ENCODE peak calls at places on chromosomes 7 and 10, in seven cellular contexts. P, F, R, E, I, V and X are unnamed samples.

GRCh38 chr7:70570029-70570428 is 561.9 kb upstream of the GALNT17 start:
- DNase-seq in P (no peak), F (no peak), R (no peak), E (no peak), I (no peak), V (no peak), X (no peak)

GRCh38 chr10:116737582-116738358 is 4.6 kb downstream of the HSPA12A start:
- DNase-seq in P (no peak), F (no peak), R (no peak), E (no peak), I (peak), V (no peak), X (peak)

GRCh38 chr10:119749455-119749854 is 23.6 kb downstream of the INPP5F start:
- DNase-seq in P (no peak), F (no peak), R (no peak), E (no peak), I (no peak), V (no peak), X (no peak)

GRCh38 chr7:128940494-128941322 is 3.0 kb downstream of the IRF5 start:
- DNase-seq in P (no peak), F (peak), R (peak), E (no peak), I (peak), V (no peak), X (no peak)

GRCh38 chr7:142139597-142140501 is 28.3 kb downstream of the MGAM2 start:
- DNase-seq in P (no peak), F (no peak), R (no peak), E (no peak), I (no peak), V (no peak), X (no peak)

GRCh38 chr7:102125127-102125561 is 161.5 kb upstream of the SH2B2 start:
- DNase-seq in P (no peak), F (no peak), R (peak), E (no peak), I (no peak), V (peak), X (no peak)

GRCh38 chr10:103966671-103967432 is at the start of gene SLK:
- DNase-seq in P (peak), F (peak), R (peak), E (peak), I (peak), V (peak), X (peak)

GRCh38 chr10:18044976-18045720 is 93.4 kb downstream of the SLC39A12 start:
- DNase-seq in P (no peak), F (peak), R (no peak), E (no peak), I (no peak), V (no peak), X (no peak)

GRCh38 chr7:127158659-127159058 is 94.1 kb downstream of the GRM8 start:
- DNase-seq in P (peak), F (peak), R (no peak), E (no peak), I (no peak), V (peak), X (no peak)

GRCh38 chr7:108596560-108596959 is 26.9 kb downstream of the DNAJB9 start:
- DNase-seq in P (no peak), F (no peak), R (no peak), E (no peak), I (no peak), V (no peak), X (no peak)

GRCh38 chr10:116880716-116881440 is 31.6 kb downstream of the ENO4 start:
- DNase-seq in P (no peak), F (no peak), R (no peak), E (no peak), I (peak), V (peak), X (no peak)

GRCh38 chr7:131555565-131556054 is 818 bp downstream of the PODXL start:
- DNase-seq in P (peak), F (peak), R (peak), E (no peak), I (no peak), V (no peak), X (peak)

GRCh38 chr10:10110817-10111490 is 906.7 kb upstream of the CELF2 start:
- DNase-seq in P (no peak), F (no peak), R (no peak), E (no peak), I (no peak), V (no peak), X (no peak)

GRCh38 chr10:110910138-110910537 is 8.8 kb downstream of the BBIP1 start:
- DNase-seq in P (no peak), F (no peak), R (no peak), E (no peak), I (no peak), V (no peak), X (no peak)

GRCh38 chr7:116399808-116400207 is 99.7 kb upstream of the CAV2 start:
- DNase-seq in P (no peak), F (no peak), R (no peak), E (no peak), I (no peak), V (peak), X (no peak)

GRCh38 chr7:7791523-7791922 is 73.1 kb upstream of the RPA3 start:
- DNase-seq in P (no peak), F (no peak), R (no peak), E (no peak), I (no peak), V (no peak), X (no peak)

GRCh38 chr10:130169136-130169888 is 33.1 kb downstream of the GLRX3 start:
- DNase-seq in P (no peak), F (no peak), R (no peak), E (no peak), I (no peak), V (no peak), X (no peak)

GRCh38 chr7:1610678-1611302 is 41.0 kb upstream of the PSMG3 start:
- DNase-seq in P (no peak), F (no peak), R (no peak), E (no peak), I (no peak), V (no peak), X (no peak)

GRCh38 chr7:151309306-151309705 is 32.3 kb upstream of the NUB1 start:
- DNase-seq in P (no peak), F (peak), R (no peak), E (no peak), I (no peak), V (no peak), X (no peak)

GRCh38 chr10:28940158-28940888 is 263.0 kb downstream of the BAMBI start:
- DNase-seq in P (no peak), F (no peak), R (no peak), E (no peak), I (no peak), V (no peak), X (no peak)

GRCh38 chr7:105849122-105849855 is 27.1 kb downstream of the ATXN7L1 start:
- DNase-seq in P (no peak), F (no peak), R (no peak), E (no peak), I (no peak), V (no peak), X (no peak)

GRCh38 chr10:96082748-96083147 is 39.4 kb downstream of the CCNJ start:
- DNase-seq in P (no peak), F (no peak), R (no peak), E (no peak), I (no peak), V (no peak), X (no peak)

GRCh38 chr10:60681103-60681502 is 97.2 kb upstream of the CDK1 start:
- DNase-seq in P (no peak), F (no peak), R (no peak), E (no peak), I (no peak), V (no peak), X (no peak)

GRCh38 chr7:139829654-139830130 is 628 bp downstream of the TBXAS1 start:
- DNase-seq in P (no peak), F (peak), R (no peak), E (no peak), I (no peak), V (no peak), X (no peak)

GRCh38 chr7:132113536-132114409 is 462.5 kb downstream of the PLXNA4 start:
- DNase-seq in P (no peak), F (no peak), R (no peak), E (peak), I (no peak), V (no peak), X (no peak)

GRCh38 chr10:94049911-94050310 is 56.2 kb downstream of the PLCE1 start:
- DNase-seq in P (no peak), F (no peak), R (no peak), E (no peak), I (no peak), V (no peak), X (no peak)

GRCh38 chr7:128259131-128260056 is 18.3 kb downstream of the LEP start:
- DNase-seq in P (no peak), F (no peak), R (no peak), E (peak), I (no peak), V (no peak), X (no peak)

GRCh38 chr10:38050212-38050611 is 39.7 kb downstream of the ZNF33A start:
- DNase-seq in P (no peak), F (no peak), R (no peak), E (no peak), I (no peak), V (no peak), X (no peak)

GRCh38 chr7:155426543-155427410 is 31.2 kb upstream of the EN2 start:
- DNase-seq in P (no peak), F (no peak), R (no peak), E (no peak), I (no peak), V (peak), X (no peak)

GRCh38 chr10:974038-974784 is 14.0 kb upstream of the GTPBP4 start:
- DNase-seq in P (no peak), F (no peak), R (no peak), E (peak), I (no peak), V (no peak), X (no peak)

GRCh38 chr10:90319188-90319914 is 538.5 kb downstream of the HTR7 start:
- DNase-seq in P (peak), F (no peak), R (no peak), E (no peak), I (no peak), V (peak), X (no peak)

GRCh38 chr7:134787720-134788119 is 8.3 kb downstream of the CALD1 start:
- DNase-seq in P (no peak), F (no peak), R (no peak), E (no peak), I (no peak), V (no peak), X (no peak)

GRCh38 chr10:21534611-21535493 is 820 bp downstream of the MLLT10 start:
- DNase-seq in P (peak), F (peak), R (peak), E (no peak), I (peak), V (peak), X (no peak)

GRCh38 chr10:98326621-98327027 is 58.6 kb upstream of the LOXL4 start:
- DNase-seq in P (no peak), F (no peak), R (peak), E (no peak), I (peak), V (no peak), X (no peak)

GRCh38 chr7:12529971-12530710 is 40.4 kb upstream of the SCIN start:
- DNase-seq in P (no peak), F (no peak), R (no peak), E (no peak), I (no peak), V (no peak), X (no peak)

GRCh38 chr10:96614515-96614914 is 27.7 kb upstream of the TM9SF3 start:
- DNase-seq in P (peak), F (no peak), R (no peak), E (no peak), I (no peak), V (peak), X (no peak)

GRCh38 chr10:98264378-98265065 is 3.5 kb downstream of the LOXL4 start:
- DNase-seq in P (no peak), F (peak), R (no peak), E (no peak), I (no peak), V (no peak), X (no peak)